ENCODE peak calls at places on chromosome 6, in five cellular contexts. X, L, J, B and G are unnamed samples.
A peak's percentile ranks its signal among the peaks of the same experiment; 100 is the strongest.

GRCh38 chr6:21953831-21954801 is 342.7 kb downstream of the PRL start:
- DNase-seq in B (peak; percentile 65), J (peak; percentile 48), X (no peak), L (no peak), G (no peak)

GRCh38 chr6:56837322-56837894 is 117.5 kb upstream of the BEND6 start:
- DNase-seq in J (no peak), B (no peak), X (no peak), L (no peak), G (no peak)

GRCh38 chr6:147903931-147904330 is 395.4 kb downstream of the SAMD5 start:
- DNase-seq in X (no peak), B (no peak), J (no peak), L (no peak), G (no peak)

GRCh38 chr6:20840675-20841074 is 306.4 kb downstream of the CDKAL1 start:
- DNase-seq in B (no peak), L (no peak), X (no peak), J (no peak), G (no peak)

GRCh38 chr6:140912686-140913085 is 1220.0 kb upstream of the GJE1 start:
- DNase-seq in J (no peak), X (no peak), B (no peak), L (no peak), G (no peak)

GRCh38 chr6:163186527-163186926 is 228.0 kb upstream of the QKI start:
- DNase-seq in B (no peak), J (no peak), L (no peak), X (no peak), G (no peak)

GRCh38 chr6:71349976-71350615 is 61.5 kb downstream of the OGFRL1 start:
- DNase-seq in B (no peak), L (no peak), J (peak; percentile 51), X (peak; percentile 4), G (no peak)

GRCh38 chr6:34684364-34684763 is 12.2 kb downstream of the ILRUN start:
- DNase-seq in X (no peak), L (no peak), B (no peak), J (no peak), G (no peak)

GRCh38 chr6:42960243-42961019 is at the start of gene GNMT:
- DNase-seq in L (peak; percentile 32), B (no peak), X (peak; percentile 26), J (peak; percentile 39), G (peak; percentile 58)

GRCh38 chr6:34523441-34524206 is 32.5 kb downstream of the SPDEF start:
- DNase-seq in J (no peak), X (no peak), B (no peak), L (no peak), G (no peak)

GRCh38 chr6:43076928-43077809 is 1.1 kb downstream of the PTK7 start:
- DNase-seq in L (no peak), B (no peak), J (peak; percentile 47), X (no peak), G (peak; percentile 39)

GRCh38 chr6:131317516-131317915 is 182.2 kb downstream of the AKAP7 start:
- DNase-seq in B (no peak), J (no peak), L (no peak), X (no peak), G (no peak)

GRCh38 chr6:140043357-140043756 is 668.9 kb upstream of the CITED2 start:
- DNase-seq in B (peak; percentile 71), J (peak; percentile 42), X (no peak), L (no peak), G (no peak)

GRCh38 chr6:48881551-48881950 is 581.5 kb downstream of the MMUT start:
- DNase-seq in B (no peak), J (no peak), X (no peak), L (no peak), G (no peak)

GRCh38 chr6:22409487-22409886 is 112.7 kb upstream of the PRL start:
- DNase-seq in X (no peak), J (no peak), L (no peak), B (no peak), G (no peak)

GRCh38 chr6:137332637-137333228 is 113.5 kb upstream of the IFNGR1 start:
- DNase-seq in J (no peak), B (no peak), X (no peak), L (no peak), G (no peak)

GRCh38 chr6:133856911-133857310 is 32.0 kb upstream of the TCF21 start:
- DNase-seq in L (no peak), J (no peak), X (no peak), B (no peak), G (no peak)

GRCh38 chr6:148885154-148885870 is 138.5 kb downstream of the UST start:
- DNase-seq in L (no peak), J (no peak), B (peak; percentile 70), X (no peak), G (no peak)

GRCh38 chr6:113361014-113361645 is 496.0 kb upstream of the MARCKS start:
- DNase-seq in L (no peak), X (no peak), J (no peak), B (no peak), G (no peak)

GRCh38 chr6:21935561-21936028 is 342.0 kb downstream of the SOX4 start:
- DNase-seq in X (peak; percentile 33), L (no peak), B (no peak), J (no peak), G (no peak)

GRCh38 chr6:26350858-26351543 is 14.0 kb upstream of the BTN3A2 start:
- DNase-seq in L (no peak), X (no peak), B (no peak), J (no peak), G (no peak)

GRCh38 chr6:138264372-138264880 is 46.1 kb upstream of the PBOV1 start:
- DNase-seq in J (no peak), X (no peak), L (no peak), B (no peak), G (no peak)